ENCODE peak calls at places on chromosomes 12 and 14, in six cellular contexts. One of them, this sample, is unnamed.

GRCh38 chr12:2163172-2163927 is 110.6 kb downstream of the CACNA1C start:
- DNase-seq in adipocyte: peak; percentile 69
- DNase-seq in heart right ventricle: peak; percentile 93
- DNase-seq in psoas muscle: peak; percentile 91
- DNase-seq in neural progenitor cell: no peak
- DNase-seq in transverse colon: peak; percentile 92
- DNase-seq in this sample: peak; percentile 46

GRCh38 chr12:50750366-50750765 is 13.5 kb upstream of the ATF1 start:
- DNase-seq in adipocyte: no peak
- DNase-seq in heart right ventricle: no peak
- DNase-seq in psoas muscle: no peak
- DNase-seq in neural progenitor cell: no peak
- DNase-seq in transverse colon: no peak
- DNase-seq in this sample: no peak

GRCh38 chr12:77746108-77746507 is 84.6 kb upstream of the NAV3 start:
- DNase-seq in adipocyte: peak; percentile 41
- DNase-seq in heart right ventricle: no peak
- DNase-seq in psoas muscle: no peak
- DNase-seq in neural progenitor cell: no peak
- DNase-seq in transverse colon: no peak
- DNase-seq in this sample: no peak

GRCh38 chr12:132026796-132027500 is 77.2 kb downstream of the EP400 start:
- DNase-seq in adipocyte: no peak
- DNase-seq in heart right ventricle: no peak
- DNase-seq in psoas muscle: no peak
- DNase-seq in neural progenitor cell: no peak
- DNase-seq in transverse colon: no peak
- DNase-seq in this sample: no peak

GRCh38 chr12:88784166-88784565 is 203.9 kb upstream of the KITLG start:
- DNase-seq in adipocyte: peak; percentile 2
- DNase-seq in heart right ventricle: no peak
- DNase-seq in psoas muscle: no peak
- DNase-seq in neural progenitor cell: no peak
- DNase-seq in transverse colon: no peak
- DNase-seq in this sample: no peak

GRCh38 chr12:113443030-113443539 is 20.9 kb downstream of the SDSL start:
- DNase-seq in adipocyte: no peak
- DNase-seq in heart right ventricle: no peak
- DNase-seq in psoas muscle: no peak
- DNase-seq in neural progenitor cell: no peak
- DNase-seq in transverse colon: no peak
- DNase-seq in this sample: no peak

GRCh38 chr12:128982933-128983332 is 129.7 kb downstream of the GLT1D1 start:
- DNase-seq in adipocyte: no peak
- DNase-seq in heart right ventricle: no peak
- DNase-seq in psoas muscle: no peak
- DNase-seq in neural progenitor cell: no peak
- DNase-seq in transverse colon: no peak
- DNase-seq in this sample: no peak

GRCh38 chr14:76948976-76949375 is 79.5 kb downstream of the IRF2BPL start:
- DNase-seq in adipocyte: no peak
- DNase-seq in heart right ventricle: no peak
- DNase-seq in psoas muscle: no peak
- DNase-seq in neural progenitor cell: no peak
- DNase-seq in transverse colon: no peak
- DNase-seq in this sample: no peak

GRCh38 chr12:54352891-54353874 is 11.1 kb downstream of the GPR84 start:
- DNase-seq in adipocyte: peak; percentile 29
- DNase-seq in heart right ventricle: no peak
- DNase-seq in psoas muscle: no peak
- DNase-seq in neural progenitor cell: peak; percentile 81
- DNase-seq in transverse colon: no peak
- DNase-seq in this sample: peak; percentile 90

GRCh38 chr14:59161571-59162175 is 26.8 kb upstream of the DAAM1 start:
- DNase-seq in adipocyte: peak; percentile 78
- DNase-seq in heart right ventricle: no peak
- DNase-seq in psoas muscle: peak; percentile 45
- DNase-seq in neural progenitor cell: peak; percentile 21
- DNase-seq in transverse colon: no peak
- DNase-seq in this sample: peak; percentile 52

GRCh38 chr14:91244501-91244901 is at the start of gene GPR68:
- DNase-seq in adipocyte: peak; percentile 54
- DNase-seq in heart right ventricle: peak; percentile 43
- DNase-seq in psoas muscle: no peak
- DNase-seq in neural progenitor cell: peak; percentile 71
- DNase-seq in transverse colon: peak; percentile 22
- DNase-seq in this sample: peak; percentile 60

GRCh38 chr14:92986254-92987147 is 63.6 kb downstream of the CHGA start:
- DNase-seq in adipocyte: peak; percentile 75
- DNase-seq in heart right ventricle: peak; percentile 72
- DNase-seq in psoas muscle: peak; percentile 49
- DNase-seq in neural progenitor cell: no peak
- DNase-seq in transverse colon: no peak
- DNase-seq in this sample: peak; percentile 81

GRCh38 chr14:96584199-96584906 is 82.2 kb downstream of the PAPOLA start:
- DNase-seq in adipocyte: peak; percentile 20
- DNase-seq in heart right ventricle: no peak
- DNase-seq in psoas muscle: no peak
- DNase-seq in neural progenitor cell: peak; percentile 93
- DNase-seq in transverse colon: peak; percentile 27
- DNase-seq in this sample: peak; percentile 25

GRCh38 chr14:75926431-75926830 is 55.4 kb downstream of the TGFB3 start:
- DNase-seq in adipocyte: no peak
- DNase-seq in heart right ventricle: no peak
- DNase-seq in psoas muscle: no peak
- DNase-seq in neural progenitor cell: no peak
- DNase-seq in transverse colon: no peak
- DNase-seq in this sample: no peak

GRCh38 chr12:125247477-125247876 is 182.2 kb downstream of the AACS start:
- DNase-seq in adipocyte: no peak
- DNase-seq in heart right ventricle: no peak
- DNase-seq in psoas muscle: no peak
- DNase-seq in neural progenitor cell: no peak
- DNase-seq in transverse colon: no peak
- DNase-seq in this sample: no peak

GRCh38 chr12:127559349-127560040 is 707.5 kb upstream of the TMEM132C start:
- DNase-seq in adipocyte: peak; percentile 73
- DNase-seq in heart right ventricle: peak; percentile 51
- DNase-seq in psoas muscle: no peak
- DNase-seq in neural progenitor cell: peak; percentile 43
- DNase-seq in transverse colon: peak; percentile 22
- DNase-seq in this sample: peak; percentile 96

GRCh38 chr12:122356192-122356635 is 66.3 kb downstream of the CLIP1 start:
- DNase-seq in adipocyte: peak; percentile 83
- DNase-seq in heart right ventricle: peak; percentile 27
- DNase-seq in psoas muscle: no peak
- DNase-seq in neural progenitor cell: peak; percentile 56
- DNase-seq in transverse colon: peak; percentile 51
- DNase-seq in this sample: peak; percentile 58

GRCh38 chr14:56342419-56342901 is 224.2 kb downstream of the PELI2 start:
- DNase-seq in adipocyte: peak; percentile 55
- DNase-seq in heart right ventricle: no peak
- DNase-seq in psoas muscle: no peak
- DNase-seq in neural progenitor cell: no peak
- DNase-seq in transverse colon: no peak
- DNase-seq in this sample: peak; percentile 68

GRCh38 chr12:2644678-2645405 is 149.9 kb upstream of the FKBP4 start:
- DNase-seq in adipocyte: no peak
- DNase-seq in heart right ventricle: no peak
- DNase-seq in psoas muscle: no peak
- DNase-seq in neural progenitor cell: no peak
- DNase-seq in transverse colon: no peak
- DNase-seq in this sample: no peak

GRCh38 chr12:67468549-67469245 is 179.8 kb upstream of the DYRK2 start:
- DNase-seq in adipocyte: no peak
- DNase-seq in heart right ventricle: no peak
- DNase-seq in psoas muscle: no peak
- DNase-seq in neural progenitor cell: no peak
- DNase-seq in transverse colon: no peak
- DNase-seq in this sample: no peak

GRCh38 chr12:119988440-119988787 is 622 bp upstream of the BICDL1 start:
- DNase-seq in adipocyte: peak; percentile 27
- DNase-seq in heart right ventricle: no peak
- DNase-seq in psoas muscle: no peak
- DNase-seq in neural progenitor cell: no peak
- DNase-seq in transverse colon: no peak
- DNase-seq in this sample: peak; percentile 53

GRCh38 chr12:119989619-119990381 is 764 bp downstream of the BICDL1 start:
- DNase-seq in adipocyte: peak; percentile 91
- DNase-seq in heart right ventricle: peak; percentile 80
- DNase-seq in psoas muscle: peak; percentile 85
- DNase-seq in neural progenitor cell: peak; percentile 96
- DNase-seq in transverse colon: peak; percentile 86
- DNase-seq in this sample: peak; percentile 89

GRCh38 chr12:119988788-119989618 is at the start of gene BICDL1:
- DNase-seq in adipocyte: peak; percentile 58
- DNase-seq in heart right ventricle: peak; percentile 12
- DNase-seq in psoas muscle: peak; percentile 66
- DNase-seq in neural progenitor cell: peak; percentile 99
- DNase-seq in transverse colon: peak; percentile 94
- DNase-seq in this sample: peak; percentile 64

GRCh38 chr12:119992129-119992705 is 3.2 kb downstream of the BICDL1 start:
- DNase-seq in adipocyte: no peak
- DNase-seq in heart right ventricle: no peak
- DNase-seq in psoas muscle: no peak
- DNase-seq in neural progenitor cell: no peak
- DNase-seq in transverse colon: no peak
- DNase-seq in this sample: no peak

DNA sequence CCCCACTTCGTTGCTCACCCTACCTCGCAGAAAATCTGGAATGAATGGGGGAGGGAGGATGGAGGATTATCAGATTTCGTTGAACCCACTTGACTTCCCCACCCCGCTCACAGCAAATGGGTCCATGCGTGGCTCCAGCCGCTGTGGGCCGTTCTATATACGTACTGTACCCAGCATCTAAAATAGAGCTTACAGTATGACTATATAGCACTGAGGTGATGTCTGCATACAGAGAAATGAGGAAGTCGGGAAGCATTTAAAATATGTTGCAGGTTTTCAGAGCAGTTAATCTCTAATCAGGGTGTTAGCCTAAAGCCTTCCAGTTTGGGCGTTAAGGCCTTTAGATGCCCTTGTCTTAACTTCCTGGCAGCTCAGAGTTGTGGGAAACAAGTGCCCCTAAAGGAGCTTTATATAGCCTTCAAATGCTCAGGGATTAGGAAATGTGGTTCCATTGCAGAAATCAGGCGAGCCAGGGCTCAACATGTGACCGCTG is 1.4 kb downstream of the BICDL1 start:
- DNase-seq in adipocyte: no peak
- DNase-seq in heart right ventricle: no peak
- DNase-seq in psoas muscle: no peak
- DNase-seq in neural progenitor cell: peak; percentile 28
- DNase-seq in transverse colon: no peak
- DNase-seq in this sample: no peak
- H3K4me3 ChIP-seq in adipocyte: no peak overlapping the region
- H3K4me3 ChIP-seq in heart right ventricle: no peak overlapping the region
- H3K4me3 ChIP-seq in psoas muscle: no peak overlapping the region
- H3K4me3 ChIP-seq in neural progenitor cell: peak overlapping the region; percentile 57
- H3K4me3 ChIP-seq in transverse colon: peak overlapping the region; percentile 66
- H3K4me3 ChIP-seq in this sample: no peak overlapping the region

GRCh38 chr14:60514378-60515243 is 5.7 kb downstream of the SIX6 start:
- DNase-seq in adipocyte: peak; percentile 34
- DNase-seq in heart right ventricle: no peak
- DNase-seq in psoas muscle: peak; percentile 83
- DNase-seq in neural progenitor cell: peak; percentile 97
- DNase-seq in transverse colon: no peak
- DNase-seq in this sample: no peak
- H3K4me3 ChIP-seq in adipocyte: peak overlapping the region; percentile 76
- H3K4me3 ChIP-seq in heart right ventricle: peak overlapping the region; percentile 42
- H3K4me3 ChIP-seq in psoas muscle: peak overlapping the region; percentile 69
- H3K4me3 ChIP-seq in neural progenitor cell: peak overlapping the region; percentile 50
- H3K4me3 ChIP-seq in transverse colon: peak overlapping the region; percentile 18
- H3K4me3 ChIP-seq in this sample: peak overlapping the region; percentile 2

GRCh38 chr14:21525995-21526671 is at the start of gene SALL2:
- DNase-seq in adipocyte: peak; percentile 80
- DNase-seq in heart right ventricle: peak; percentile 81
- DNase-seq in psoas muscle: peak; percentile 76
- DNase-seq in neural progenitor cell: peak; percentile 98
- DNase-seq in transverse colon: peak; percentile 71
- DNase-seq in this sample: peak; percentile 36
- H3K4me3 ChIP-seq in adipocyte: peak within 1 kb of the TSS; percentile 72
- H3K4me3 ChIP-seq in heart right ventricle: peak within 1 kb of the TSS; percentile 66
- H3K4me3 ChIP-seq in psoas muscle: peak within 1 kb of the TSS; percentile 68
- H3K4me3 ChIP-seq in neural progenitor cell: peak within 1 kb of the TSS; percentile 74
- H3K4me3 ChIP-seq in transverse colon: peak within 1 kb of the TSS; percentile 55
- H3K4me3 ChIP-seq in this sample: peak within 1 kb of the TSS; percentile 66

GRCh38 chr12:68884251-68884650 is 48.7 kb downstream of the CPM start:
- DNase-seq in adipocyte: no peak
- DNase-seq in heart right ventricle: no peak
- DNase-seq in psoas muscle: no peak
- DNase-seq in neural progenitor cell: no peak
- DNase-seq in transverse colon: no peak
- DNase-seq in this sample: no peak

GRCh38 chr12:68888243-68888642 is 44.7 kb downstream of the CPM start:
- DNase-seq in adipocyte: no peak
- DNase-seq in heart right ventricle: no peak
- DNase-seq in psoas muscle: no peak
- DNase-seq in neural progenitor cell: no peak
- DNase-seq in transverse colon: no peak
- DNase-seq in this sample: no peak

GRCh38 chr12:68885381-68885780 is 47.6 kb downstream of the CPM start:
- DNase-seq in adipocyte: no peak
- DNase-seq in heart right ventricle: no peak
- DNase-seq in psoas muscle: no peak
- DNase-seq in neural progenitor cell: no peak
- DNase-seq in transverse colon: no peak
- DNase-seq in this sample: no peak

GRCh38 chr12:68887641-68888040 is 45.3 kb downstream of the CPM start:
- DNase-seq in adipocyte: no peak
- DNase-seq in heart right ventricle: no peak
- DNase-seq in psoas muscle: no peak
- DNase-seq in neural progenitor cell: no peak
- DNase-seq in transverse colon: no peak
- DNase-seq in this sample: no peak

DNA sequence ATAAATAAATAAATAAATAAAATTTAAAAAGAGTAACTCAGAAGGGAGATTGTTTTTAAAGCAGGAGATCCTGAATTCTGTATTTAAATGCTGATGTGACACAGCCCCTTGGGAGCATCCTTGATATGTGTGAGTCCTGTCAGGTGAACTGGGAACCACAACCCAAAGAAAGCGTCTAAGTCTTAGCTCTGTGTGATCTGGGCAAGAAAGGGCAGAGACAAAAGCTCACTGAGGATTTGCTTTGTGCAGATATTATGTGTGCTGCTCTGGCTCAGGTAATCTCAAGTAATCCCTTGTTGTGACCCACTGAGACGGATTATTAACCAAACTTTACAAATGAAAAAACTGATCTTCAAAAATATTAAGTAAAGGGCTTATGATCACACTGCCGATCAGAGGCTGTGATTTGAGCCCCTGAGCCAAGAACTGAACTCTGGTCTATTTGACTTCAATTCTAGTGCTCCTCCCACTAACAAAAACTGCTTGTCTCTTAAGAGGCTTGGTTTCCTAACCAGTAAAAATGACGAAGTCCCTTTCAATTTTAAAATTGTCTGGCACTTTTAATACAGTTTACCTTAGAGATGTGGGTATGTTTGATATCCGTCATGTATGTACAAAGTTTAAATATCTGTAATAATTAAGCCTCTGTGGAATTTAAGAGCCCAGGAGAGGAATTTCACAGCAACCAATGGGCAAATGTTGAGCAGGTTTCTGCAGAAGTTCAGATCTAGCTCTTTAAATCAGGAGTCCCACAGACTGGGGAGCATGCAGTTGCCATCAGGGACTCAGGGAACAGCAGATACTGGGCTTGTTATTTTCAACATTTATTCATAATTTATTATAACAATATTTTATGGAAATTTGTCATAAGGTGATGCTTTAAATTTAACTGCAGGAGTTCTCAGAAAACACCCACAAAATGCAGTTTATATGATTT is 46.1 kb downstream of the CPM start:
- DNase-seq in adipocyte: no peak
- DNase-seq in heart right ventricle: no peak
- DNase-seq in psoas muscle: no peak
- DNase-seq in neural progenitor cell: peak; percentile 11
- DNase-seq in transverse colon: no peak
- DNase-seq in this sample: no peak
- H3K4me3 ChIP-seq in adipocyte: no peak overlapping the region
- H3K4me3 ChIP-seq in heart right ventricle: no peak overlapping the region
- H3K4me3 ChIP-seq in psoas muscle: no peak overlapping the region
- H3K4me3 ChIP-seq in neural progenitor cell: no peak overlapping the region
- H3K4me3 ChIP-seq in transverse colon: no peak overlapping the region
- H3K4me3 ChIP-seq in this sample: no peak overlapping the region